ENCODE peak calls at places on chromosomes 6 and 20, in seven cellular contexts. A, H, D, P, L, K and S are unnamed samples.

GRCh38 chr6:61538765-61539164 is 747.3 kb downstream of the KHDRBS2 start:
- DNase-seq in A (no peak), H (no peak), D (no peak), P (no peak), L (no peak), K (no peak), S (no peak)

GRCh38 chr20:44615876-44616603 is 33.7 kb downstream of the PKIG start:
- DNase-seq in A (no peak), H (peak; percentile 54), D (no peak), P (no peak), L (no peak), K (no peak), S (no peak)

GRCh38 chr6:3405182-3405518 is 51.7 kb downstream of the SLC22A23 start:
- DNase-seq in A (no peak), H (no peak), D (no peak), P (no peak), L (peak; percentile 30), K (no peak), S (no peak)

GRCh38 chr6:152750694-152751093 is at the start of gene VIP:
- DNase-seq in A (no peak), H (no peak), D (peak; percentile 42), P (no peak), L (no peak), K (no peak), S (no peak)

GRCh38 chr6:158047563-158048323 is 66.1 kb downstream of the SYNJ2 start:
- DNase-seq in A (no peak), H (no peak), D (no peak), P (no peak), L (no peak), K (no peak), S (no peak)

GRCh38 chr20:12058201-12058600 is 140.5 kb downstream of the BTBD3 start:
- DNase-seq in A (no peak), H (no peak), D (no peak), P (no peak), L (no peak), K (no peak), S (no peak)

GRCh38 chr20:8435251-8436035 is 303.4 kb downstream of the PLCB1 start:
- DNase-seq in A (no peak), H (no peak), D (no peak), P (no peak), L (no peak), K (no peak), S (no peak)

GRCh38 chr6:128616342-128616741 is 95.9 kb upstream of the PTPRK start:
- DNase-seq in A (no peak), H (no peak), D (no peak), P (no peak), L (no peak), K (no peak), S (no peak)

GRCh38 chr6:124282541-124282940 is 478.9 kb downstream of the NKAIN2 start:
- DNase-seq in A (no peak), H (no peak), D (no peak), P (no peak), L (no peak), K (no peak), S (no peak)

GRCh38 chr6:355809-356208 is 35.7 kb upstream of the IRF4 start:
- DNase-seq in A (no peak), H (no peak), D (no peak), P (no peak), L (no peak), K (no peak), S (no peak)

GRCh38 chr6:56770011-56770520 is 127.4 kb upstream of the DST start:
- DNase-seq in A (no peak), H (no peak), D (peak; percentile 45), P (no peak), L (no peak), K (no peak), S (no peak)

GRCh38 chr6:129671442-129672344 is 38.3 kb downstream of the ARHGAP18 start:
- DNase-seq in A (no peak), H (peak; percentile 85), D (no peak), P (no peak), L (no peak), K (no peak), S (no peak)

DNA sequence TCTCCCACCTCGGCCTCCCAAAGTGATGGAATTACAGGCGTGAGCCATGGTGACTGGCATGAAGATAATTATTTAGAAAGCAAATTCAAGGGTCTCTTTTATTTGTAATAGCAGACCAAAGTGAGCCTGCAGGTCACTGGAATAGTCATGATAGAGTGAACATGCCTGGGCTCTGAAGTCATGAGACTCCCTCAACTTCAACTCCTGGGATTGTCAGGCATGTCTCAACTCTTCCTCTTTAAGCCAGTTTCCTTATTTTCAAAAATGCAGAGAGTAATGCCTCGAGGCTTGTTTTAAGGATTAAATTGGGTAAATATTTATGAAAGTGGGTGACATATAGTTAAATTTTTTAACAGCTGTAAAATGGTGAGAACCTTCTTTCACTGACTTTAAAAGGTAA is 22.7 kb upstream of the HECA start:
- DNase-seq in A (no peak), H (no peak), D (peak; percentile 22), P (no peak), L (no peak), K (no peak), S (no peak)
- H3K4me1 ChIP-seq in A (no peaks in the 10 kb centered on the region), H (no peaks in the 10 kb centered on the region), D (no peaks in the 10 kb centered on the region), P (no peaks in the 10 kb centered on the region), L (no peaks in the 10 kb centered on the region), K (no peaks in the 10 kb centered on the region), S (no peaks in the 10 kb centered on the region)

GRCh38 chr20:1225263-1225728 is 548 bp upstream of the RAD21L1 start:
- DNase-seq in A (no peak), H (no peak), D (no peak), P (no peak), L (no peak), K (no peak), S (no peak)

GRCh38 chr20:1229541-1229940 is 3.7 kb downstream of the RAD21L1 start:
- DNase-seq in A (no peak), H (no peak), D (no peak), P (no peak), L (no peak), K (no peak), S (no peak)

GRCh38 chr20:1225729-1226313 is at the start of gene RAD21L1:
- DNase-seq in A (peak; percentile 36), H (peak; percentile 92), D (peak; percentile 60), P (peak; percentile 62), L (peak; percentile 83), K (peak; percentile 92), S (peak; percentile 76)

GRCh38 chr20:1224205-1224604 is 1.6 kb upstream of the RAD21L1 start:
- DNase-seq in A (no peak), H (no peak), D (no peak), P (no peak), L (no peak), K (no peak), S (no peak)

DNA sequence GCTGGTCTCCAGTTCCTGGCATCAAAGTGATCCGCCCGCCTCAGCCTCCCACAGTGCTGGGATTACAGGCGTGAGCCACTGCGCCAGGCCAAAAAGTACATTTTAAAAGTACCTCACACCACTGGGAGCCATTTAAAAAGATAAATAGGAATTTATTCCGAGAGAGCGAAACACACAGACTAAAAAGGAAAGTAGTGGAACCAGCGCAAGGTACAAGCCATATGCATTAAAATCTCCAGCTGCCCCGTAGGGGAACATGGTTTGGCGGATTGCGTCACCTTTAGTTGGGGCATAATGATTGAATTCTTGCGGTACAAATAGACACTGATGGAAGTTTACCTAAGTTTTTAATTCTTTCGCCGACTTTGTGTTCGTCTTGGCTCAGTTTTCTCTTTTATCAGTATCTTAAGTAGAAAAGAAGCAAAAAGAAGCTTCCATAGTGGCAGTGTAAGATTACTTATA is 1.3 kb downstream of the RAD21L1 start:
- DNase-seq in A (no peak), H (no peak), D (no peak), P (no peak), L (no peak), K (no peak), S (no peak)
- H3K4me3 ChIP-seq in A (no peak overlapping the region), H (peak overlapping the region; percentile 58), D (peak overlapping the region; percentile 72), P (peak overlapping the region; percentile 62), L (no peak overlapping the region), K (peak overlapping the region; percentile 87), S (peak overlapping the region; percentile 67)

DNA sequence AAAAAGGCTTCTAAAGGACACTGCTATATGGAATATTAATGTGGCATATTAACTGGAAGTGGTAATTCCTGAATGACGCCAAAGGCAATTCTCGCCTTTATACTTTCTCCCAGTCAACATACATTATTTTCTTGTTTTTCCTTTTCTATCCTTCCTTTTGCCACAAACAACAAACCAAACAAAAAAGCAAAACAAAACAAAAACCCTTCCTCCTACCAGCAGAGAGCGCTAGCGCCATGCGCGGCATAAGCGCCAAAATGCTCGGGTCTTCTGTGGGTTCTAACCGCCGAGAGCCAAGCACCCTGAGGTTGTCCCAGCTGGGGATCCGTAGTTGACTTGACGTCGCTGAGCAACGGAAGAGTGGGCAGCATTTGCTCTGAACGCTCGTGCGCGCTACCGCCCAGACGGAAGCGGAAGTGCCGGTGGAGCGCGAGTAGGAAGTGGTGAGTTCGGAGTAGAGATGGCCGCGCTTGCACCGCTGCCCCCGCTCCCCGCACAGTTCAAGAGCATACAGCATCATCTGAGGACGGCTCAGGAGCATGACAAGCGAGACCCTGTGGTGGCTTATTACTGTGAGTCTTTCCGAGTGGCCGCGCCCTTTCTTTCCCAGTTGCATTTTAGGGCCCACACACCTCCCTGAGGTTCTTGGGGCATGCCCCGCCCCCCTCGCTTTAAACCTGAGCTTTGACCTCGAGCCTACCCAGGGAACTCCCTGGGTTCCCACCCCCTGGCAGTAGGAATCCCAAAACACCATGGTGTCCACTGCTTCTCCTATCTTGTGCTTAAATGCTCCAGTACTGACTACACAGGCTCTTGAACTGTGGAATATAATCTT is at the start of the genes NMBR and VTA1:
- DNase-seq in A (peak; percentile 91), H (peak; percentile 99), D (peak; percentile 100), P (peak; percentile 99), L (peak; percentile 98), K (peak; percentile 83), S (peak; percentile 98)
- TF ChIP-seq POLR2A in A (peak; percentile 45), H (peak; percentile 2), D (peak; percentile 56), P (peak; percentile 77), L (no peak), K (peak; percentile 64), S (no peak)

GRCh38 chr20:35277127-35277526 is 795 bp downstream of the MMP24OS start:
- DNase-seq in A (no peak), H (peak; percentile 82), D (no peak), P (no peak), L (no peak), K (no peak), S (no peak)

GRCh38 chr20:35274172-35275092 is 3.5 kb downstream of the MMP24OS start:
- DNase-seq in A (no peak), H (no peak), D (no peak), P (no peak), L (no peak), K (no peak), S (no peak)

GRCh38 chr20:35277531-35278395 is at the start of gene MMP24OS:
- DNase-seq in A (peak; percentile 81), H (peak; percentile 98), D (peak; percentile 82), P (peak; percentile 66), L (peak; percentile 96), K (peak; percentile 84), S (peak; percentile 91)

GRCh38 chr20:35275741-35276251 is 2.1 kb downstream of the MMP24OS start:
- DNase-seq in A (no peak), H (no peak), D (no peak), P (no peak), L (no peak), K (no peak), S (no peak)

DNA sequence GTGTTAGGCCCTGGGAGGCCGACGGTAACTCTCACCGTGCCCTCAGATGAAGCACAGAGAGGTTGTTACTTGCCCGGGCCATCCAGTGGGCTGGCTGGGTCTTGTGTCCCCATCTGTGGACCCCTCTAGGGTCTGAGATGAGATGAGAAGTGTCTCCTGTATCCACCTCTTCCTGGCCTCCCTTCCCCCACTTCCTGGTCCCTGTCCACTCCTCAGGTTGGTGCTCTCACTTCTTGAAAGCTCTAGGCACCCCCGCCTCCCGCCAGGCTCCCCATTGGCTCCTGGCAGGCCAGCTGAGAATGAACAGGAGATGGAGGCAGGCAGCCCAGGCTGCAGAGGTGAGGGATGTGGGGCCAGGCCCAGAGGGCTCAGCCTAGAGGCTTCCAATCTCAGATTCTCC is 1.5 kb downstream of the MMP24OS start:
- DNase-seq in A (no peak), H (no peak), D (no peak), P (no peak), L (no peak), K (no peak), S (no peak)
- H3K4me1 ChIP-seq in A (no peaks in the 10 kb centered on the region), H (peaks cover 15% of the 10 kb centered on the region), D (peaks cover 6% of the 10 kb centered on the region), P (peaks cover 24% of the 10 kb centered on the region), L (peaks cover 25% of the 10 kb centered on the region), K (peaks cover 34% of the 10 kb centered on the region), S (peaks cover 12% of the 10 kb centered on the region)